ENCODE peak calls at places on chromosomes 5 and 9, in four cellular contexts. One of them, this sample, is unnamed.

GRCh38 chr5:96868603-96869371 is 7.5 kb upstream of the ERAP2 start:
- DNase-seq in fibroblast of pulmonary artery: peak
- DNase-seq in left lung: no peak
- DNase-seq in cardiac muscle cell: peak
- DNase-seq in this sample: no peak

GRCh38 chr9:16828335-16829281 is 41.9 kb downstream of the BNC2 start:
- DNase-seq in fibroblast of pulmonary artery: peak
- DNase-seq in left lung: no peak
- DNase-seq in cardiac muscle cell: peak
- DNase-seq in this sample: no peak

GRCh38 chr5:120465281-120465961 is 1.3 kb downstream of the PRR16 start:
- DNase-seq in fibroblast of pulmonary artery: no peak
- DNase-seq in left lung: peak
- DNase-seq in cardiac muscle cell: peak
- DNase-seq in this sample: peak

GRCh38 chr5:158017433-158017832 is 158.5 kb upstream of the CLINT1 start:
- DNase-seq in fibroblast of pulmonary artery: no peak
- DNase-seq in left lung: no peak
- DNase-seq in cardiac muscle cell: no peak
- DNase-seq in this sample: no peak

GRCh38 chr9:18362901-18363685 is 110.9 kb upstream of the ADAMTSL1 start:
- DNase-seq in fibroblast of pulmonary artery: peak
- DNase-seq in left lung: no peak
- DNase-seq in cardiac muscle cell: peak
- DNase-seq in this sample: no peak

GRCh38 chr9:130635306-130635705 is 29.1 kb upstream of the PRDM12 start:
- DNase-seq in fibroblast of pulmonary artery: no peak
- DNase-seq in left lung: no peak
- DNase-seq in cardiac muscle cell: no peak
- DNase-seq in this sample: no peak

GRCh38 chr9:97397220-97397619 is 14.7 kb upstream of the TDRD7 start:
- DNase-seq in fibroblast of pulmonary artery: no peak
- DNase-seq in left lung: no peak
- DNase-seq in cardiac muscle cell: no peak
- DNase-seq in this sample: no peak

GRCh38 chr5:181241393-181241975 is 2.2 kb downstream of the RACK1 start:
- DNase-seq in fibroblast of pulmonary artery: peak
- DNase-seq in left lung: no peak
- DNase-seq in cardiac muscle cell: peak
- DNase-seq in this sample: no peak

GRCh38 chr5:139178948-139179347 is 19.2 kb downstream of the SIL1 start:
- DNase-seq in fibroblast of pulmonary artery: peak
- DNase-seq in left lung: no peak
- DNase-seq in cardiac muscle cell: peak
- DNase-seq in this sample: no peak

GRCh38 chr5:33641722-33642505 is 201.1 kb downstream of the TARS1 start:
- DNase-seq in fibroblast of pulmonary artery: peak
- DNase-seq in left lung: no peak
- DNase-seq in cardiac muscle cell: peak
- DNase-seq in this sample: no peak

GRCh38 chr5:77777281-77777892 is 1.2 kb upstream of the TBCA start:
- DNase-seq in fibroblast of pulmonary artery: no peak
- DNase-seq in left lung: no peak
- DNase-seq in cardiac muscle cell: no peak
- DNase-seq in this sample: no peak

GRCh38 chr9:110337727-110338522 is at the start of gene TXNDC8:
- DNase-seq in fibroblast of pulmonary artery: peak
- DNase-seq in left lung: no peak
- DNase-seq in cardiac muscle cell: peak
- DNase-seq in this sample: no peak

GRCh38 chr9:80678906-80679305 is 1010.4 kb downstream of the TLE1 start:
- DNase-seq in fibroblast of pulmonary artery: no peak
- DNase-seq in left lung: no peak
- DNase-seq in cardiac muscle cell: no peak
- DNase-seq in this sample: no peak

GRCh38 chr5:170681013-170681433 is 102.5 kb upstream of the GABRP start:
- DNase-seq in fibroblast of pulmonary artery: peak
- DNase-seq in left lung: no peak
- DNase-seq in cardiac muscle cell: peak
- DNase-seq in this sample: no peak

GRCh38 chr5:79774171-79774854 is 84.7 kb downstream of the CMYA5 start:
- DNase-seq in fibroblast of pulmonary artery: peak
- DNase-seq in left lung: no peak
- DNase-seq in cardiac muscle cell: peak
- DNase-seq in this sample: no peak

GRCh38 chr9:126363847-126364671 is 37.4 kb downstream of the MVB12B start:
- DNase-seq in fibroblast of pulmonary artery: peak
- DNase-seq in left lung: no peak
- DNase-seq in cardiac muscle cell: peak
- DNase-seq in this sample: no peak

GRCh38 chr5:34857894-34858293 is 18.9 kb downstream of the TTC23L start:
- DNase-seq in fibroblast of pulmonary artery: no peak
- DNase-seq in left lung: no peak
- DNase-seq in cardiac muscle cell: no peak
- DNase-seq in this sample: no peak

GRCh38 chr5:149227168-149227826 is 44.4 kb upstream of the AFAP1L1 start:
- DNase-seq in fibroblast of pulmonary artery: peak
- DNase-seq in left lung: no peak
- DNase-seq in cardiac muscle cell: peak
- DNase-seq in this sample: no peak

GRCh38 chr5:163585206-163585605 is 79.8 kb downstream of the MAT2B start:
- DNase-seq in fibroblast of pulmonary artery: no peak
- DNase-seq in left lung: no peak
- DNase-seq in cardiac muscle cell: no peak
- DNase-seq in this sample: no peak

GRCh38 chr5:78504726-78505431 is 143.7 kb downstream of the LHFPL2 start:
- DNase-seq in fibroblast of pulmonary artery: peak
- DNase-seq in left lung: peak
- DNase-seq in cardiac muscle cell: peak
- DNase-seq in this sample: no peak

GRCh38 chr5:68554566-68555279 is 339.2 kb downstream of the PIK3R1 start:
- DNase-seq in fibroblast of pulmonary artery: peak
- DNase-seq in left lung: peak
- DNase-seq in cardiac muscle cell: peak
- DNase-seq in this sample: no peak

GRCh38 chr5:56306433-56307150 is 73.5 kb upstream of the ANKRD55 start:
- DNase-seq in fibroblast of pulmonary artery: no peak
- DNase-seq in left lung: no peak
- DNase-seq in cardiac muscle cell: no peak
- DNase-seq in this sample: no peak

GRCh38 chr5:129917224-129917623 is 13.0 kb downstream of the CHSY3 start:
- DNase-seq in fibroblast of pulmonary artery: peak
- DNase-seq in left lung: no peak
- DNase-seq in cardiac muscle cell: peak
- DNase-seq in this sample: no peak

GRCh38 chr9:129836342-129837007 is 1.2 kb downstream of the USP20 start:
- DNase-seq in fibroblast of pulmonary artery: no peak
- DNase-seq in left lung: no peak
- DNase-seq in cardiac muscle cell: no peak
- DNase-seq in this sample: peak

GRCh38 chr5:173232499-173233346 is 2.3 kb downstream of the NKX2-5 start:
- DNase-seq in fibroblast of pulmonary artery: no peak
- DNase-seq in left lung: no peak
- DNase-seq in cardiac muscle cell: no peak
- DNase-seq in this sample: no peak

GRCh38 chr9:137986268-137987099 is 108.9 kb downstream of the CACNA1B start:
- DNase-seq in fibroblast of pulmonary artery: no peak
- DNase-seq in left lung: no peak
- DNase-seq in cardiac muscle cell: no peak
- DNase-seq in this sample: no peak

GRCh38 chr5:6154216-6154615 is 224.1 kb downstream of the MED10 start:
- DNase-seq in fibroblast of pulmonary artery: no peak
- DNase-seq in left lung: no peak
- DNase-seq in cardiac muscle cell: no peak
- DNase-seq in this sample: no peak

GRCh38 chr5:150214289-150214688 is 24.4 kb downstream of the SLC6A7 start:
- DNase-seq in fibroblast of pulmonary artery: no peak
- DNase-seq in left lung: no peak
- DNase-seq in cardiac muscle cell: peak
- DNase-seq in this sample: no peak

GRCh38 chr5:146130440-146131045 is 25.2 kb upstream of the PLAC8L1 start:
- DNase-seq in fibroblast of pulmonary artery: peak
- DNase-seq in left lung: no peak
- DNase-seq in cardiac muscle cell: peak
- DNase-seq in this sample: no peak

GRCh38 chr9:89311346-89312153 is 555 bp downstream of the CKS2 start:
- DNase-seq in fibroblast of pulmonary artery: no peak
- DNase-seq in left lung: peak
- DNase-seq in cardiac muscle cell: peak
- DNase-seq in this sample: no peak

GRCh38 chr5:2742921-2743679 is 8.4 kb downstream of the IRX2 start:
- DNase-seq in fibroblast of pulmonary artery: no peak
- DNase-seq in left lung: no peak
- DNase-seq in cardiac muscle cell: no peak
- DNase-seq in this sample: no peak

GRCh38 chr9:37983381-37984067 is 79.6 kb upstream of the SLC25A51 start:
- DNase-seq in fibroblast of pulmonary artery: no peak
- DNase-seq in left lung: no peak
- DNase-seq in cardiac muscle cell: no peak
- DNase-seq in this sample: no peak

GRCh38 chr5:132272341-132273210 is 15.1 kb downstream of the PDLIM4 start:
- DNase-seq in fibroblast of pulmonary artery: peak
- DNase-seq in left lung: no peak
- DNase-seq in cardiac muscle cell: peak
- DNase-seq in this sample: peak

DNA sequence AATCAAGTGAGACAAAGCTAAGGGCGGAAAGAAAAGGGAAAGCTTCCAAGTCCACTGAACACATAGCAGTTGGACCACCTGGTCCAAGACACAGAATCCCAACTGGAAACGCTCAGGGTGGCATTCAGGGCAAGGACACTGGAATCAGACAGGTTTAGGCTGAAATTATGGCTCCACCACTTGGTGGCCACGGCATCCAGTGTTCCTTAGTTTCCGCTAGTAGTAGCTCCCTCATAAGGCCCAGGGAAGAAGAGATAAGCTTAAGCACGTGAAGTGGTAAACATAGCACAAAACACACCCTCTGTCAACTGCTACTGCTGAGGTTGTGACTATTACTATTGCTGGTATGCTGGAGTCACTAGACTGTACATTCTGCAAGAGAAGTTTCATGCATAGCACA is 209.4 kb downstream of the GLIS3 start:
- DNase-seq in fibroblast of pulmonary artery: no peak
- DNase-seq in left lung: no peak
- DNase-seq in cardiac muscle cell: no peak
- DNase-seq in this sample: no peak
- TF ChIP-seq CTCF in fibroblast of pulmonary artery: no peak
- TF ChIP-seq CTCF in left lung: no peak
- TF ChIP-seq CTCF in cardiac muscle cell: no peak
- TF ChIP-seq CTCF in this sample: no peak

GRCh38 chr5:135245521-135246499 is 153.2 kb downstream of the MACROH2A1 start:
- DNase-seq in fibroblast of pulmonary artery: peak
- DNase-seq in left lung: no peak
- DNase-seq in cardiac muscle cell: peak
- DNase-seq in this sample: no peak
- TF ChIP-seq CTCF in fibroblast of pulmonary artery: no peak
- TF ChIP-seq CTCF in left lung: no peak
- TF ChIP-seq CTCF in cardiac muscle cell: no peak
- TF ChIP-seq CTCF in this sample: no peak

GRCh38 chr9:26863074-26863473 is 29.5 kb downstream of the CAAP1 start:
- DNase-seq in fibroblast of pulmonary artery: peak
- DNase-seq in left lung: no peak
- DNase-seq in cardiac muscle cell: peak
- DNase-seq in this sample: no peak
- TF ChIP-seq CTCF in fibroblast of pulmonary artery: peak
- TF ChIP-seq CTCF in left lung: peak
- TF ChIP-seq CTCF in cardiac muscle cell: peak
- TF ChIP-seq CTCF in this sample: no peak

GRCh38 chr5:135181653-135182052 is 147.6 kb upstream of the PITX1 start:
- DNase-seq in fibroblast of pulmonary artery: no peak
- DNase-seq in left lung: no peak
- DNase-seq in cardiac muscle cell: no peak
- DNase-seq in this sample: no peak
- TF ChIP-seq CTCF in fibroblast of pulmonary artery: no peak
- TF ChIP-seq CTCF in left lung: no peak
- TF ChIP-seq CTCF in cardiac muscle cell: no peak
- TF ChIP-seq CTCF in this sample: no peak

GRCh38 chr5:159640376-159640775 is 275.9 kb upstream of the ADRA1B start:
- DNase-seq in fibroblast of pulmonary artery: no peak
- DNase-seq in left lung: no peak
- DNase-seq in cardiac muscle cell: no peak
- DNase-seq in this sample: no peak

GRCh38 chr5:159644053-159644452 is 272.2 kb upstream of the ADRA1B start:
- DNase-seq in fibroblast of pulmonary artery: no peak
- DNase-seq in left lung: no peak
- DNase-seq in cardiac muscle cell: peak
- DNase-seq in this sample: no peak

GRCh38 chr5:159641371-159642039 is 274.8 kb upstream of the ADRA1B start:
- DNase-seq in fibroblast of pulmonary artery: no peak
- DNase-seq in left lung: no peak
- DNase-seq in cardiac muscle cell: no peak
- DNase-seq in this sample: no peak

GRCh38 chr5:159640921-159641320 is 275.4 kb upstream of the ADRA1B start:
- DNase-seq in fibroblast of pulmonary artery: no peak
- DNase-seq in left lung: no peak
- DNase-seq in cardiac muscle cell: no peak
- DNase-seq in this sample: no peak

DNA sequence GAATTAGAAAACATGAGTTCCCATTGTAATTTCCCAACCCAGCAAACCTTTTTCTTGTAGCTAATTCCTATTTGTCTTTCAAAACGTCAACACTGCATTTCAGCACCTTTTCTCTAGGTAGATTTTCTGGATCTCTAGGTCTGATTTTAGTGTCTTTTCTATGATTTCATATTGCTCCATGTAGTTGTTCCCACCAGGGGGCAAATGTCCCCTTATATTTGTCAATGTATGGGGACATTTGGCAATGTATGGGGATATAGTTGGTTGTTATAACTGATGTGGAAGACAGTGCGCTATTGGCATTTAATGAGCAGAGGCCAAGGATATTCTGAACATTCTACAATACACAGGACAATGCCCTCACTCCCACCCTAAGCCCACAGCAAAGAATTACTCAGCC is 273.9 kb upstream of the ADRA1B start:
- DNase-seq in fibroblast of pulmonary artery: no peak
- DNase-seq in left lung: no peak
- DNase-seq in cardiac muscle cell: no peak
- DNase-seq in this sample: no peak
- TF ChIP-seq CTCF in fibroblast of pulmonary artery: no peak
- TF ChIP-seq CTCF in left lung: no peak
- TF ChIP-seq CTCF in cardiac muscle cell: no peak
- TF ChIP-seq CTCF in this sample: no peak

This sample was measured in activated B cell treated with CpG ODN at 0.5 μM for 24 hours.